ENCODE peak calls at places on chromosome 14, in nine cellular contexts. H, P, W, Y, B, E, V, G and S are unnamed samples.

GRCh38 chr14:89422181-89422951 is 5.3 kb upstream of the FOXN3 start:
- DNase-seq in H (no peak), P (no peak), W (no peak), Y (no peak), B (no peak), E (no peak), V (no peak), G (no peak), S (no peak)

GRCh38 chr14:59871166-59871495 is 555 bp upstream of the RTN1 start:
- DNase-seq in H (no peak), P (no peak), W (no peak), Y (no peak), B (no peak), E (no peak), V (no peak), G (no peak), S (no peak)

GRCh38 chr14:68106456-68106855 is 286.9 kb downstream of the RAD51B start:
- DNase-seq in H (no peak), P (no peak), W (no peak), Y (no peak), B (no peak), E (no peak), V (no peak), G (no peak), S (no peak)

GRCh38 chr14:103134919-103135318 is 11.7 kb downstream of the TNFAIP2 start:
- DNase-seq in H (no peak), P (no peak), W (no peak), Y (no peak), B (no peak), E (no peak), V (no peak), G (no peak), S (no peak)

GRCh38 chr14:51490205-51490604 is 161.5 kb upstream of the FRMD6 start:
- DNase-seq in H (peak), P (no peak), W (no peak), Y (no peak), B (no peak), E (no peak), V (no peak), G (no peak), S (no peak)

GRCh38 chr14:35927727-35928126 is 101.6 kb downstream of the BRMS1L start:
- DNase-seq in H (no peak), P (no peak), W (no peak), Y (no peak), B (no peak), E (no peak), V (no peak), G (no peak), S (peak)

GRCh38 chr14:98955741-98956070 is 316.3 kb downstream of the BCL11B start:
- DNase-seq in H (no peak), P (no peak), W (no peak), Y (no peak), B (no peak), E (no peak), V (no peak), G (no peak), S (no peak)

GRCh38 chr14:102508410-102508773 is 1.2 kb downstream of the ANKRD9 start:
- DNase-seq in H (no peak), P (peak), W (no peak), Y (peak), B (no peak), E (peak), V (no peak), G (no peak), S (peak)

GRCh38 chr14:104099096-104100041 is 13.9 kb downstream of the ASPG start:
- DNase-seq in H (no peak), P (no peak), W (no peak), Y (no peak), B (no peak), E (no peak), V (no peak), G (no peak), S (no peak)

GRCh38 chr14:75433631-75434556 is 6.1 kb downstream of the JDP2 start:
- DNase-seq in H (no peak), P (no peak), W (no peak), Y (no peak), B (no peak), E (no peak), V (no peak), G (no peak), S (no peak)

GRCh38 chr14:90728951-90729350 is 87.3 kb downstream of the TTC7B start:
- DNase-seq in H (no peak), P (no peak), W (no peak), Y (no peak), B (no peak), E (no peak), V (no peak), G (no peak), S (no peak)

GRCh38 chr14:36818794-36819384 is 157.2 kb downstream of the PAX9 start:
- DNase-seq in H (no peak), P (no peak), W (no peak), Y (no peak), B (no peak), E (no peak), V (no peak), G (no peak), S (no peak)

GRCh38 chr14:105042813-105043212 is 21.9 kb upstream of the CDCA4 start:
- DNase-seq in H (no peak), P (no peak), W (no peak), Y (no peak), B (no peak), E (no peak), V (no peak), G (no peak), S (no peak)

GRCh38 chr14:105862581-105863239 is 336.3 kb downstream of the TMEM121 start:
- DNase-seq in H (no peak), P (no peak), W (no peak), Y (no peak), B (no peak), E (no peak), V (peak), G (peak), S (no peak)

GRCh38 chr14:80973918-80974317 is 18.5 kb downstream of the TSHR start:
- DNase-seq in H (peak), P (no peak), W (no peak), Y (no peak), B (no peak), E (no peak), V (no peak), G (no peak), S (no peak)

GRCh38 chr14:101876539-101876938 is 87.8 kb upstream of the DYNC1H1 start:
- DNase-seq in H (no peak), P (no peak), W (peak), Y (no peak), B (peak), E (no peak), V (peak), G (peak), S (no peak)

GRCh38 chr14:68140111-68140741 is 320.6 kb downstream of the RAD51B start:
- DNase-seq in H (peak), P (no peak), W (no peak), Y (peak), B (no peak), E (peak), V (no peak), G (no peak), S (peak)

GRCh38 chr14:74620497-74620921 is 8.5 kb upstream of the LTBP2 start:
- DNase-seq in H (peak), P (no peak), W (no peak), Y (no peak), B (no peak), E (no peak), V (no peak), G (no peak), S (peak)

GRCh38 chr14:62126885-62127478 is 364.8 kb downstream of the SNAPC1 start:
- DNase-seq in H (peak), P (peak), W (no peak), Y (peak), B (no peak), E (peak), V (no peak), G (no peak), S (peak)

GRCh38 chr14:37140176-37140575 is 32.2 kb downstream of the SLC25A21 start:
- DNase-seq in H (peak), P (no peak), W (no peak), Y (no peak), B (no peak), E (no peak), V (no peak), G (no peak), S (no peak)

GRCh38 chr14:31059152-31059924 is 33.2 kb upstream of the STRN3 start:
- DNase-seq in H (peak), P (no peak), W (no peak), Y (no peak), B (no peak), E (peak), V (no peak), G (no peak), S (peak)

GRCh38 chr14:76950043-76951020 is 78.2 kb downstream of the IRF2BPL start:
- DNase-seq in H (peak), P (no peak), W (no peak), Y (no peak), B (no peak), E (no peak), V (no peak), G (no peak), S (no peak)

GRCh38 chr14:70907172-70907995 is at the start of gene PCNX1:
- DNase-seq in H (peak), P (peak), W (peak), Y (peak), B (peak), E (peak), V (peak), G (peak), S (peak)

GRCh38 chr14:26846388-26846787 is 248.6 kb upstream of the NOVA1 start:
- DNase-seq in H (peak), P (no peak), W (no peak), Y (no peak), B (no peak), E (no peak), V (no peak), G (no peak), S (no peak)

GRCh38 chr14:64730061-64730440 is 25.8 kb downstream of the PLEKHG3 start:
- DNase-seq in H (no peak), P (no peak), W (no peak), Y (no peak), B (no peak), E (no peak), V (no peak), G (no peak), S (no peak)